ENCODE peak calls at places on chromosomes 13 and 19, in four cellular contexts. B is SK-N-SH, J is HepG2, U is GM12878. G is an unnamed sample.

GRCh38 chr19:32692727-32693061 is 1.1 kb downstream of the NUDT19 start:
- DNase-seq in B (no peak), J (no peak), U (no peak), G (no peak)

GRCh38 chr13:67071918-67072598 is 158.1 kb downstream of the PCDH9 start:
- DNase-seq in B (no peak), J (no peak), U (no peak), G (no peak)

GRCh38 chr19:2032296-2032941 is 16.9 kb upstream of the BTBD2 start:
- DNase-seq in B (peak; percentile 91), J (no peak), U (no peak), G (peak; percentile 55)

GRCh38 chr19:51751655-51752054 is at the start of gene FPR1:
- DNase-seq in B (no peak), J (no peak), U (no peak), G (no peak)

GRCh38 chr13:36142735-36143134 is 11.6 kb upstream of the DCLK1 start:
- DNase-seq in B (no peak), J (no peak), U (no peak), G (no peak)

GRCh38 chr13:31909889-31910551 is 121.6 kb upstream of the FRY start:
- DNase-seq in B (peak; percentile 18), J (peak; percentile 45), U (peak; percentile 37), G (no peak)

GRCh38 chr13:32650705-32651311 is 64.6 kb downstream of the PDS5B start:
- DNase-seq in B (peak; percentile 38), J (peak; percentile 73), U (peak; percentile 30), G (no peak)

GRCh38 chr13:35143123-35143522 is 201.1 kb downstream of the NBEA start:
- DNase-seq in B (no peak), J (no peak), U (no peak), G (no peak)

GRCh38 chr13:24348385-24348784 is 39.0 kb downstream of the C1QTNF9 start:
- DNase-seq in B (no peak), J (no peak), U (no peak), G (no peak)

GRCh38 chr13:98771838-98772611 is 19.6 kb upstream of the SLC15A1 start:
- DNase-seq in B (no peak), J (no peak), U (no peak), G (no peak)

GRCh38 chr19:16068696-16069259 is 7.5 kb upstream of the TPM4 start:
- DNase-seq in B (no peak), J (no peak), U (no peak), G (no peak)

GRCh38 chr13:23558675-23559536 is 11.3 kb upstream of the TNFRSF19 start:
- DNase-seq in B (peak; percentile 31), J (peak; percentile 97), U (no peak), G (no peak)

GRCh38 chr13:75316427-75316826 is 165.5 kb downstream of the TBC1D4 start:
- DNase-seq in B (no peak), J (no peak), U (no peak), G (no peak)

GRCh38 chr13:97477824-97478223 is 43.9 kb downstream of the RAP2A start:
- DNase-seq in B (no peak), J (no peak), U (no peak), G (no peak)

GRCh38 chr19:46674416-46675178 is 13.6 kb upstream of the DACT3 start:
- DNase-seq in B (peak; percentile 79), J (no peak), U (no peak), G (no peak)

GRCh38 chr19:6216996-6217751 is 62.6 kb downstream of the MLLT1 start:
- DNase-seq in B (peak; percentile 93), J (no peak), U (no peak), G (no peak)

GRCh38 chr13:111153977-111154332 is 38.8 kb downstream of the ARHGEF7 start:
- DNase-seq in B (no peak), J (peak; percentile 38), U (no peak), G (no peak)

GRCh38 chr13:36725936-36726335 is 52.1 kb downstream of the SERTM1 start:
- DNase-seq in B (no peak), J (no peak), U (no peak), G (no peak)

GRCh38 chr19:49475995-49476880 is 2.2 kb downstream of the FLT3LG start:
- DNase-seq in B (peak; percentile 74), J (no peak), U (no peak), G (no peak)

GRCh38 chr19:47471733-47472457 is at the start of gene SLC8A2:
- DNase-seq in B (peak; percentile 99), J (peak; percentile 52), U (no peak), G (peak; percentile 89)

GRCh38 chr19:13865578-13866462 is 11.1 kb upstream of the NANOS3 start:
- DNase-seq in B (peak; percentile 81), J (no peak), U (no peak), G (no peak)

GRCh38 chr13:47869780-47870179 is 131.3 kb downstream of the SUCLA2 start:
- DNase-seq in B (no peak), J (no peak), U (no peak), G (no peak)

GRCh38 chr19:39497850-39498261 is 891 bp upstream of the DLL3 start:
- DNase-seq in B (peak; percentile 88), J (peak; percentile 36), U (no peak), G (peak; percentile 85)

GRCh38 chr13:99911069-99911964 is 60.2 kb downstream of the ZIC5 start:
- DNase-seq in B (no peak), J (no peak), U (no peak), G (no peak)

GRCh38 chr19:35377656-35378055 is 6.8 kb downstream of the GPR42 start:
- DNase-seq in B (no peak), J (no peak), U (no peak), G (no peak)

GRCh38 chr19:13103961-13104847 is 1.5 kb upstream of the LYL1 start:
- DNase-seq in B (peak; percentile 81), J (no peak), U (no peak), G (peak; percentile 95)

GRCh38 chr19:17720487-17720839 is 1.2 kb downstream of the MAP1S start:
- DNase-seq in B (no peak), J (no peak), U (no peak), G (no peak)

GRCh38 chr19:17721821-17722220 is 2.5 kb downstream of the MAP1S start:
- DNase-seq in B (no peak), J (no peak), U (no peak), G (no peak)

GRCh38 chr19:17718988-17719711 is at the start of gene MAP1S:
- DNase-seq in B (peak; percentile 98), J (peak; percentile 45), U (no peak), G (peak; percentile 91)

GRCh38 chr19:17718467-17718987 is 753 bp upstream of the MAP1S start:
- DNase-seq in B (no peak), J (no peak), U (no peak), G (no peak)

GRCh38 chr19:17719730-17720486 is 628 bp downstream of the MAP1S start:
- DNase-seq in B (peak; percentile 79), J (no peak), U (no peak), G (no peak)
- TF ChIP-seq TCF12 in B (no peak), J (no peak), U (peak; percentile 50), G (no peak)

GRCh38 chr13:92224052-92224821 is 825.8 kb downstream of the GPC5 start:
- DNase-seq in B (no peak), J (no peak), U (no peak), G (no peak)

GRCh38 chr13:92224825-92225224 is 826.4 kb downstream of the GPC5 start:
- DNase-seq in B (no peak), J (no peak), U (no peak), G (no peak)

GRCh38 chr13:92221916-92222315 is 823.5 kb downstream of the GPC5 start:
- DNase-seq in B (no peak), J (no peak), U (no peak), G (no peak)

DNA sequence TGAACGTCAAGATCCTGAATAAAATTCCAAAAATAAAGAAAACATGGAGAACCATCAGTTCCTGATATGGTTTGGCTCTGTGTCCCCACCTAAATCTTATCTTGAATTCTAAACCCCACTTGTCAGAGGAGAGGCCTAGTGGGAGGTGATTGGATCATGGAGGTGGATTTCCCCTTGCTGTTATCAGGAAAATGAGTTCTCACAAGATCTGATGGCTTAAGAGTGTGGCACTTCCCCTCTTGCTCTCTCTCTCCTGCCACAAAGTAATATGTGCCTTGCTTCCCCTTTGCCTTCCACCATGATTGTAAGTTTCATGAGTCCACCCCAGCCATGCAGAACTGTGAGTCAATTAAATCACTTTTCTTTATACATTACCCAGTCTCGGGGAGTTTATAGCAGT is 827.4 kb downstream of the GPC5 start:
- DNase-seq in B (no peak), J (no peak), U (no peak), G (no peak)
- TF ChIP-seq TCF12 in B (no peak), J (no peak), U (no peak), G (no peak)

DNA sequence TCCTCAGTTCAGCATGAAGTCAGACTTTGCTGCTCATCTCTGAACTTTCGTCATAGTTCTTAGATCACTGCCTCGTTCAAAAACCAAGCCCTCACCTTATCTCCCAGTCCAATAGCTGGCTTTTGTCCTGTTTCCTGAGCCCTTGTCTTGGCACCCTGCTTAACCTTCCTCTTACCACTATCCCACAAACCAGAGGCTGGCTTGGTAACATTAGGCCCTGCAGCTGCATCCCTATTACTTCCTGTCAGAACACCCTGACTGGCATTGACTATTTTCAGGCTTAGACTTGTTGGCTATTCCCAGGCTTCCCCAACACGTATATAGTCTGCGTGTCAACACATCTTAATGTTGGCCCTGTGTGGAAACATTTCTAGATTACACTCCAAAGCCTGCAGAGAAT is 172.4 kb downstream of the VWA8 start:
- DNase-seq in B (no peak), J (no peak), U (no peak), G (no peak)
- TF ChIP-seq TCF12 in B (no peak), J (no peak), U (no peak), G (no peak)

GRCh38 chr13:95264225-95264624 is 37.0 kb downstream of the ABCC4 start:
- DNase-seq in B (no peak), J (no peak), U (no peak), G (no peak)
- TF ChIP-seq TCF12 in B (no peak), J (no peak), U (no peak), G (no peak)

GRCh38 chr19:55210120-55210493 is 806 bp upstream of the PTPRH start:
- DNase-seq in B (no peak), J (peak; percentile 91), U (no peak), G (no peak)
- TF ChIP-seq TCF12 in B (peak; percentile 92), J (no peak), U (no peak), G (no peak)

GRCh38 chr13:80611310-80611709 is 270.4 kb upstream of the SPRY2 start:
- DNase-seq in B (no peak), J (no peak), U (no peak), G (no peak)

GRCh38 chr13:80618777-80619176 is 277.9 kb upstream of the SPRY2 start:
- DNase-seq in B (no peak), J (no peak), U (no peak), G (no peak)

DNA sequence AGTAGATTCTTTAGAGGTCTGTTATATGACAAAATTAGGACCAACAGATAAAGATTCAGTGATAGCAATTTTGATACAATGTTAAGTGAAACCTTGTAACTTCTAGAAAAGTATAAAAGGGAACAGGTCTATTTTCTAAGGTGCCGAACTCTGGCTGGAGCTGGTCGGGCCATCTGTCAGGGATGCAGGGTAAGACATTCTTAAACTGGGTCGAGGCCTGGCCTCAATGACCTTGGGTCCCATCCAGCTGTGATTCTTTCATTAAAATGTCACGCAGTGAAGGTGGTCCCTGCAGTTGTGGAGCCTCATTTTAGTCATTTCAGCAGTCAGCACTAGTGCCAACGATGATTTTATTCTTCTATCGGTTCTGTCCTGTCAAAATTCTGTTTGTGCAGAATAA is 271.9 kb upstream of the SPRY2 start:
- DNase-seq in B (no peak), J (no peak), U (no peak), G (no peak)
- TF ChIP-seq TCF12 in B (no peak), J (no peak), U (no peak), G (no peak)

GRCh38 chr19:54937926-54938325 is 9.4 kb downstream of the NLRP7 start:
- DNase-seq in B (no peak), J (no peak), U (peak; percentile 74), G (no peak)
- TF ChIP-seq TCF12 in B (no peak), J (no peak), U (peak; percentile 76), G (no peak)

GRCh38 chr13:113837554-113838355 is 26.1 kb downstream of the GAS6 start:
- DNase-seq in B (peak; percentile 84), J (peak; percentile 55), U (no peak), G (no peak)
- TF ChIP-seq TCF12 in B (peak; percentile 83), J (no peak), U (no peak), G (no peak)